ENCODE peak calls at places on chromosome 5, in eight cellular contexts. F is HL-60, B is Panc1, U is SK-N-SH, M is HCT116, N is HepG2, S is K562, R is GM12878. W is an unnamed sample.
A peak's percentile ranks its signal among the peaks of the same experiment; 100 is the strongest.

GRCh38 chr5:157748740-157749461 is 5.4 kb downstream of the LSM11 start:
- DNase-seq in M (no peak), U (no peak), B (no peak), R (no peak), S (peak; percentile 25), F (no peak), N (no peak), W (no peak)

GRCh38 chr5:164562271-164562856 is 1056.9 kb downstream of the MAT2B start:
- DNase-seq in U (no peak), R (no peak), S (no peak), F (no peak), N (no peak), M (no peak), B (no peak), W (no peak)

GRCh38 chr5:174338204-174339010 is 292.9 kb downstream of the NSG2 start:
- DNase-seq in F (no peak), U (peak; percentile 77), S (no peak), N (no peak), M (no peak), B (no peak), R (no peak), W (no peak)

GRCh38 chr5:54673523-54674225 is 156.1 kb downstream of the SNX18 start:
- DNase-seq in N (no peak), R (peak; percentile 7), S (no peak), U (no peak), M (no peak), B (no peak), F (peak; percentile 91), W (no peak)

GRCh38 chr5:127934791-127935256 is 148.7 kb upstream of the SLC12A2 start:
- DNase-seq in F (no peak), B (peak; percentile 95), S (no peak), R (no peak), N (peak; percentile 97), U (no peak), M (peak; percentile 94), W (peak; percentile 82)

GRCh38 chr5:146877178-146877681 is 1.3 kb downstream of the PPP2R2B start:
- DNase-seq in M (no peak), N (no peak), S (no peak), F (no peak), R (no peak), B (no peak), U (no peak), W (peak; percentile 35)

GRCh38 chr5:180154821-180155220 is 54.2 kb downstream of the RASGEF1C start:
- DNase-seq in U (no peak), B (no peak), M (no peak), S (no peak), N (no peak), R (no peak), F (no peak), W (no peak)

GRCh38 chr5:121429761-121430160 is 421.9 kb upstream of the FTMT start:
- DNase-seq in F (no peak), R (no peak), M (no peak), N (no peak), S (no peak), B (no peak), U (no peak), W (no peak)

GRCh38 chr5:128494516-128494915 is 43.5 kb downstream of the FBN2 start:
- DNase-seq in R (no peak), U (peak; percentile 1), S (no peak), F (no peak), N (no peak), B (no peak), M (no peak), W (peak; percentile 55)

GRCh38 chr5:151905639-151906038 is 19.0 kb downstream of the GLRA1 start:
- DNase-seq in N (no peak), S (no peak), U (no peak), F (no peak), B (no peak), M (no peak), R (no peak), W (no peak)

GRCh38 chr5:154166901-154167791 is 23.4 kb upstream of the GALNT10 start:
- DNase-seq in R (no peak), N (no peak), S (no peak), U (no peak), M (no peak), F (no peak), B (no peak), W (peak; percentile 68)

GRCh38 chr5:174328626-174329299 is 283.3 kb downstream of the NSG2 start:
- DNase-seq in R (no peak), S (no peak), F (no peak), B (no peak), U (no peak), M (no peak), N (no peak), W (no peak)

GRCh38 chr5:143887302-143887638 is 75.3 kb downstream of the HMHB1 start:
- DNase-seq in M (no peak), N (no peak), B (no peak), S (no peak), U (peak; percentile 63), F (peak; percentile 4), R (no peak), W (no peak)

GRCh38 chr5:9519537-9519936 is 26.3 kb downstream of the SEMA5A start:
- DNase-seq in F (no peak), M (no peak), R (no peak), N (no peak), S (no peak), U (no peak), B (no peak), W (no peak)

GRCh38 chr5:31434898-31435297 is 97.0 kb downstream of the DROSHA start:
- DNase-seq in S (no peak), F (no peak), U (no peak), M (no peak), B (no peak), R (no peak), N (no peak), W (no peak)

GRCh38 chr5:158642852-158643251 is 456.9 kb downstream of the EBF1 start:
- DNase-seq in N (no peak), R (no peak), F (no peak), M (no peak), U (no peak), B (no peak), S (no peak), W (no peak)

GRCh38 chr5:168132186-168132585 is 159.3 kb upstream of the WWC1 start:
- DNase-seq in S (no peak), B (no peak), U (no peak), M (no peak), N (no peak), F (no peak), R (no peak), W (no peak)

DNA sequence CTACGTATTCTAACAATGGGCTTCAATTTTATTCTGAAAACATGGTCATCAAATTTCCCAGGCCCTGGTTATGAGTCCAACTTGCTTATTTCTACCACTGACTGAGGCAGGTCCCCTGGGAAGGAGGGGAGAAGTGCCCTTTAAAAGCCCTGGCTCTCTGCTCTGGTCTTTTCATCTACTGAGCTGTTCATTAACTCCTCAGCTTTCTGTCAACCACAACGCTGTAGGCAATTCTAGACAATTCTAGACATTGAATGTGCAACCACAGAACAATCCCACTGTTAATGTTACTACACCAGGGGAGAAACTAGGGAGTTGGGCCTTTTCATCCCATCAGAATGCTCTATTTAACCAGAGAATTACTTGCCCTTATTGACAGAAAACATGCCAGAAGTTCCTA is 10.0 kb downstream of the MOCS2 start:
- DNase-seq in N (peak; percentile 17), M (no peak), B (no peak), R (no peak), U (no peak), S (no peak), F (no peak), W (no peak)
- TF ChIP-seq REST in N (no peak), M (no peak), B (no peak), R (no peak), U (no peak), S (no peak), F (no peak), W (no peak)

GRCh38 chr5:147920420-147921030 is 14.2 kb upstream of the C5orf46 start:
- DNase-seq in F (no peak), U (no peak), R (no peak), B (no peak), N (no peak), M (no peak), S (no peak), W (no peak)
- TF ChIP-seq POLR2AphosphoS5 in F (no peak), U (no peak), R (no peak), B (no peak), N (no peak), M (no peak), S (no peak), W (no peak)

GRCh38 chr5:15600035-15600434 is 100.1 kb downstream of the FBXL7 start:
- DNase-seq in R (no peak), N (no peak), F (no peak), U (no peak), M (no peak), B (no peak), S (no peak), W (no peak)

GRCh38 chr5:15601274-15601673 is 101.3 kb downstream of the FBXL7 start:
- DNase-seq in N (no peak), B (no peak), S (no peak), F (no peak), R (no peak), U (no peak), M (no peak), W (peak; percentile 59)

GRCh38 chr5:15604986-15605385 is 105.0 kb downstream of the FBXL7 start:
- DNase-seq in S (no peak), F (no peak), M (no peak), N (no peak), B (no peak), U (no peak), R (no peak), W (no peak)

GRCh38 chr5:15598294-15598902 is 98.4 kb downstream of the FBXL7 start:
- DNase-seq in M (no peak), B (peak; percentile 4), S (peak; percentile 16), R (no peak), F (peak; percentile 3), N (peak; percentile 7), U (no peak), W (peak; percentile 82)

DNA sequence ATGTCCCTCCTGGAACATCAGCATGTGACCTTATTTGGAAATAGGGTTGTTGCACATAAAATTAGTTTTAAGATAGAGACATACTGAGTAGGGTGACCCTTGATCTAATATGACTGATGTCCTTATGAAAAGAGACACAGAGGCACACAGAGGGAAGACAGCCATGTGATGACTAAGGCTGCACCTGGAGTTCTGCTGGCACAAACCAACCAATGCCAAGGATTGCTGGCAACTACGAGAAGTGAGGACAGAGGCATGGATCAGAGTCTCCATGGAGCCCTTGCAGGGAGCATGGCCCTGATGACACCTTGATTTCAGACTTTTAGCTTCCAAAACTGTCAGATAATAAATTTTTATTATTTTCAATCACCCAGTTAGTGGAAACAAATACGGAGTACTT is 101.9 kb downstream of the FBXL7 start:
- DNase-seq in B (no peak), R (no peak), S (no peak), N (no peak), U (no peak), F (no peak), M (no peak), W (no peak)
- TF ChIP-seq REST in B (no peak), R (no peak), S (no peak), N (no peak), U (no peak), F (no peak), M (no peak), W (no peak)

DNA sequence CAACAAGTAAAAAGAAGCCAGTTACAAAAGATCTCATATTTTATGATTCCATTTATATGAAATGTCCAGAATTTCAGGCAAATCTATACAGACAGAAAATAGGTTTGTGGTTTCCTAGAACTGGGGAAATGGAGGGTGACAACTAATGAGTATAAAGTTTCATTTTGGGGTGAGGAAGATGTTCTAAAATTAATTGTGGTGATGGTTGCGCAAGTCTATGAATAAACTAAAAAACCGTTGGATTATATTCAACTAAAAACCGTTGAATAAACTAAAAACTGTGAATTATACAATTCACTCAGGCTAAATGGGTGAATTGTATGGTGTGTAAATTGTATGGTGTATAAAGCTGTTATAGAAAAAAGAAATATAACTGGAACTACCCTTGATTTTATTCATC is 47.6 kb downstream of the ADAMTS6 start:
- DNase-seq in M (no peak), N (no peak), U (no peak), B (no peak), R (no peak), S (no peak), F (no peak), W (no peak)
- TF ChIP-seq POLR2AphosphoS5 in M (no peak), N (no peak), U (no peak), B (no peak), R (no peak), S (no peak), F (no peak), W (no peak)

W was measured in GM23338.